ENCODE peak calls at places on chromosomes 11 and 22, in four cellular contexts. F is Peyer's patch, N is tibial artery, P is HCT116. W is an unnamed sample.
A peak's percentile ranks its signal among the peaks of the same experiment; 100 is the strongest.

GRCh38 chr22:43884600-43885318 is 7.1 kb downstream of the PNPLA5 start:
- DNase-seq in F (peak; percentile 74), N (no peak), P (no peak), W (peak; percentile 78)

GRCh38 chr11:33040127-33040861 is 922 bp downstream of the TCP11L1 start:
- DNase-seq in F (no peak), N (no peak), P (no peak), W (no peak)

GRCh38 chr22:37569921-37570660 is 9.8 kb downstream of the LGALS2 start:
- DNase-seq in F (peak; percentile 83), N (no peak), P (no peak), W (no peak)

GRCh38 chr11:112401036-112401769 is 140.5 kb upstream of the PLET1 start:
- DNase-seq in F (no peak), N (no peak), P (no peak), W (no peak)

GRCh38 chr22:36194971-36195370 is 6.6 kb downstream of the APOL4 start:
- DNase-seq in F (peak; percentile 80), N (no peak), P (peak; percentile 22), W (no peak)

GRCh38 chr11:113841691-113842090 is 33.7 kb downstream of the USP28 start:
- DNase-seq in F (no peak), N (no peak), P (no peak), W (no peak)

GRCh38 chr11:34308049-34308692 is 49.6 kb downstream of the ABTB2 start:
- DNase-seq in F (no peak), N (no peak), P (peak; percentile 24), W (no peak)

GRCh38 chr22:37262346-37262745 is 18.3 kb upstream of the RAC2 start:
- DNase-seq in F (no peak), N (no peak), P (no peak), W (no peak)

GRCh38 chr11:65120831-65121230 is 1.1 kb downstream of the FAU start:
- DNase-seq in F (no peak), N (no peak), P (no peak), W (no peak)

GRCh38 chr11:19181673-19182261 is 20.0 kb downstream of the CSRP3 start:
- DNase-seq in F (no peak), N (no peak), P (no peak), W (no peak)

GRCh38 chr22:37186228-37186996 is 1.6 kb downstream of the C1QTNF6 start:
- DNase-seq in F (peak; percentile 58), N (no peak), P (peak; percentile 97), W (peak; percentile 88)

GRCh38 chr22:46775364-46775758 is 12.9 kb downstream of the TBC1D22A start:
- DNase-seq in F (no peak), N (no peak), P (no peak), W (no peak)
- H3K4me3 ChIP-seq in F (no peak overlapping the region), N (no peak overlapping the region), P (no peak overlapping the region), W (peak overlapping the region; percentile 47)

GRCh38 chr11:43866520-43866919 is 14.1 kb upstream of the ALKBH3 start:
- DNase-seq in F (no peak), N (no peak), P (no peak), W (no peak)

GRCh38 chr11:43866969-43867368 is 13.7 kb upstream of the ALKBH3 start:
- DNase-seq in F (no peak), N (no peak), P (no peak), W (no peak)

GRCh38 chr11:43868852-43869567 is 11.6 kb upstream of the ALKBH3 start:
- DNase-seq in F (no peak), N (no peak), P (no peak), W (peak; percentile 53)

GRCh38 chr11:43874738-43875137 is 5.9 kb upstream of the ALKBH3 start:
- DNase-seq in F (no peak), N (no peak), P (no peak), W (no peak)

GRCh38 chr11:43870981-43871550 is 9.6 kb upstream of the ALKBH3 start:
- DNase-seq in F (no peak), N (no peak), P (no peak), W (no peak)
- TF ChIP-seq CTCF in F (no peak), N (no peak), P (no peak), W (no peak)

GRCh38 chr22:46433318-46433717 is 97.8 kb downstream of the TRMU start:
- DNase-seq in F (peak; percentile 57), N (no peak), P (no peak), W (no peak)

GRCh38 chr22:46428602-46429326 is 93.2 kb downstream of the TRMU start:
- DNase-seq in F (no peak), N (no peak), P (no peak), W (no peak)

GRCh38 chr22:46429327-46429853 is 93.9 kb downstream of the TRMU start:
- DNase-seq in F (no peak), N (no peak), P (no peak), W (no peak)

GRCh38 chr22:46430961-46431838 is 95.7 kb downstream of the TRMU start:
- DNase-seq in F (peak; percentile 68), N (no peak), P (no peak), W (no peak)

GRCh38 chr22:46432164-46433068 is 96.9 kb downstream of the TRMU start:
- DNase-seq in F (peak; percentile 75), N (no peak), P (no peak), W (no peak)
- H3K4me3 ChIP-seq in F (peak overlapping the region; percentile 36), N (peak overlapping the region; percentile 36), P (no peak overlapping the region), W (peak overlapping the region; percentile 17)

GRCh38 chr11:11871991-11872401 is 30.2 kb downstream of the USP47 start:
- DNase-seq in F (no peak), N (no peak), P (no peak), W (no peak)

GRCh38 chr11:11880179-11880578 is 38.4 kb downstream of the USP47 start:
- DNase-seq in F (no peak), N (no peak), P (no peak), W (no peak)

DNA sequence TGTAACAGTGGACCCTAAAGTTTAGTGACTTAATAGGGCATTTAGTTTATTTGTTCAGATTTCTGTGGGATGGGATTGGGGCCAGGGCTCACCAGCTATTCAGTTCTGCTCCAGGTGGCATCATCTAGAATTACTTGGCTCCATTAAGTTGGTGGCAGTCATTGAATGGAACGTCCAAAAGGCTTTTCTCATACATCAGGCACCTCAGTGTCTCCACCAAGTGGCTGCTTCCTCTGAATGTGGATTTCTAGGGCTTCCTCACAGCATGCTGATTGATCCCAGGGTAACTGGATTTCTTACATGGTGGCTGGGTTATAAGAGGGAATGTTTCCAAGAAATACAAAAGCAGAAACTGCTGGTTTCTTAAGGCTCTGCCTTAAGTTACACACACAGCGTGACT is 34.7 kb downstream of the USP47 start:
- DNase-seq in F (no peak), N (no peak), P (peak; percentile 41), W (no peak)
- TF ChIP-seq CTCF in F (no peak), N (no peak), P (peak; percentile 52), W (peak; percentile 34)

DNA sequence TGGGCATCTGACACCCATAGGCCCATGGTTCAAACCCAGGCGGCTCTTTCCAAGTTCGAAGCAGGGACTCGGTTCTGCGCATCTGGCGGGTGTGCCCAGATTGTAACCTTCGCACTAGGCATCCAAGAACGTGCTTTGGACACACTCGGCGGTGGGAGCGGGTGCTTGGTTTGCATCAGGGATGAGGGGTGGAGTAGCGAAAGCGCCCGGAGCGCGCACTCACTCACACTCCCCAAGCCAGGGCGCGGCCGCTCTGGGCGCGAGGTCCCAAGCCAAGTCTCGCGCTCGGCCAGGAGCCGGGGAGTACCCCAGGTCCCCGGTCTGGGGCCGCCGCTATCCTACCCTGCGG is 243 bp upstream of the SYT9 start:
- DNase-seq in F (no peak), N (no peak), P (no peak), W (no peak)
- H3K4me3 ChIP-seq in F (peak overlapping the region; percentile 10), N (peak overlapping the region; percentile 57), P (no peak overlapping the region), W (no peak overlapping the region)